ENCODE peak calls at places on chromosomes 11 and 22, in four cellular contexts. Z is cardiac fibroblast, H is LHCN-M2, W is NCI-H748 treated with DMSO at 0.1 percent for 48 hours. S is an unnamed sample.

GRCh38 chr22:49534386-49534785 is 293.3 kb downstream of the BRD1 start:
- DNase-seq in Z (no peak), W (no peak), H (no peak), S (no peak)

GRCh38 chr11:12811861-12812260 is 137.6 kb downstream of the TEAD1 start:
- DNase-seq in Z (no peak), W (no peak), H (no peak), S (no peak)

GRCh38 chr11:46906596-46906995 is 11.8 kb downstream of the LRP4 start:
- DNase-seq in W (no peak), H (no peak), Z (peak), S (no peak)

GRCh38 chr22:27074016-27074415 is 416.6 kb downstream of the MIAT start:
- DNase-seq in H (peak), Z (no peak), W (no peak), S (no peak)

GRCh38 chr22:30614879-30615278 is 7.9 kb downstream of the TCN2 start:
- DNase-seq in W (no peak), H (no peak), Z (no peak), S (no peak)

GRCh38 chr11:45580399-45580798 is 85.0 kb downstream of the CHST1 start:
- DNase-seq in W (no peak), H (peak), Z (peak), S (no peak)

GRCh38 chr11:112459001-112459400 is 198.3 kb upstream of the PLET1 start:
- DNase-seq in W (no peak), H (no peak), Z (no peak), S (no peak)

GRCh38 chr11:679271-680207 is 15.5 kb downstream of the DEAF1 start:
- DNase-seq in H (no peak), Z (no peak), W (no peak), S (no peak)

GRCh38 chr22:17496843-17497242 is 66.5 kb upstream of the SLC25A18 start:
- DNase-seq in Z (no peak), W (no peak), H (no peak), S (no peak)

GRCh38 chr11:1120532-1121342 is 37.0 kb upstream of the MUC5AC start:
- DNase-seq in Z (no peak), W (no peak), H (no peak), S (no peak)

GRCh38 chr11:68398870-68399865 is 61.4 kb upstream of the PPP6R3 start:
- DNase-seq in H (no peak), Z (peak), W (no peak), S (no peak)

GRCh38 chr22:41197808-41198585 is 7.1 kb upstream of the L3MBTL2 start:
- DNase-seq in Z (no peak), H (no peak), W (peak), S (peak)

GRCh38 chr11:36375348-36376314 is 79.5 kb downstream of the PRR5L start:
- DNase-seq in H (no peak), Z (no peak), W (no peak), S (no peak)

GRCh38 chr11:76268498-76268897 is 62.2 kb upstream of the WNT11 start:
- DNase-seq in Z (no peak), H (no peak), W (no peak), S (no peak)

GRCh38 chr11:18394928-18395734 is 768 bp downstream of the LDHA start:
- DNase-seq in Z (peak), W (no peak), H (no peak), S (no peak)

GRCh38 chr11:31798057-31799035 is 12.8 kb downstream of the PAX6 start:
- DNase-seq in W (no peak), Z (no peak), H (no peak), S (no peak)

GRCh38 chr11:43503417-43503816 is 144.7 kb downstream of the TTC17 start:
- DNase-seq in Z (no peak), W (no peak), H (no peak), S (no peak)

GRCh38 chr22:43004362-43005035 is 10.4 kb downstream of the PACSIN2 start:
- DNase-seq in H (no peak), Z (peak), W (no peak), S (no peak)

GRCh38 chr22:37843746-37844089 is 416 bp downstream of the ANKRD54 start:
- DNase-seq in Z (no peak), W (no peak), H (no peak), S (no peak)

GRCh38 chr11:70090989-70091388 is 12.9 kb downstream of the ANO1 start:
- DNase-seq in H (no peak), W (no peak), Z (no peak), S (peak)

GRCh38 chr22:38828616-38829205 is 15.1 kb downstream of the NPTXR start:
- DNase-seq in H (no peak), Z (no peak), W (no peak), S (no peak)

S was measured in DMS79 treated with DMSO at 0.1 percent for 48 hours.